ENCODE peak calls at places on chromosome 3, in nine cellular contexts. U is activated naive CD8-positive, alpha-beta T cell treated with anti-CD3 and anti-CD28 coated beads, Interleukin-2, amount 50 U/mL, for 24 hours; T is AG04450; M is astrocyte of the spinal cord; J is Peyer's patch; H is Daoy; V is HTR-8/SVneo; Z is NCI-H2081; B is mesenteric fat pad. O is an unnamed sample.

GRCh38 chr3:23055733-23056376 is 147.3 kb upstream of the UBE2E2 start:
- DNase-seq in U (no peak), J (no peak), Z (no peak), M (peak), T (peak), B (no peak), V (peak), H (peak), O (no peak)

GRCh38 chr3:78918361-78919020 is 849.3 kb downstream of the ROBO1 start:
- DNase-seq in V (no peak), B (no peak), U (no peak), H (peak), Z (no peak), T (no peak), M (no peak), J (no peak), O (peak)

GRCh38 chr3:57917611-57918010 is 90.6 kb upstream of the FLNB start:
- DNase-seq in H (no peak), B (no peak), V (no peak), U (no peak), M (peak), J (no peak), T (no peak), Z (no peak), O (no peak)

GRCh38 chr3:183698760-183699159 is 1.2 kb downstream of the YEATS2 start:
- DNase-seq in U (no peak), J (peak), T (no peak), V (no peak), H (peak), Z (peak), B (no peak), M (peak), O (peak)

GRCh38 chr3:57078366-57079220 is 18.1 kb downstream of the SPATA12 start:
- DNase-seq in B (no peak), T (no peak), Z (no peak), H (peak), J (peak), M (peak), V (peak), U (peak), O (peak)

GRCh38 chr3:107220538-107220937 is 156.7 kb upstream of the CCDC54 start:
- DNase-seq in J (no peak), T (no peak), M (peak), V (no peak), H (no peak), U (no peak), B (no peak), Z (no peak), O (no peak)

GRCh38 chr3:188244395-188244861 is 90.5 kb downstream of the LPP start:
- DNase-seq in J (no peak), T (no peak), H (peak), U (no peak), V (no peak), B (no peak), M (peak), Z (no peak), O (peak)

GRCh38 chr3:129845956-129846355 is 47.6 kb downstream of the TMCC1 start:
- DNase-seq in V (no peak), M (no peak), U (no peak), J (no peak), Z (no peak), B (no peak), H (peak), T (no peak), O (no peak)

GRCh38 chr3:134675726-134676252 is 25.0 kb upstream of the KY start:
- DNase-seq in T (no peak), U (no peak), V (no peak), Z (no peak), J (no peak), M (peak), B (no peak), H (no peak), O (no peak)

GRCh38 chr3:83477563-83477962 is 1481.2 kb upstream of the CADM2 start:
- DNase-seq in M (no peak), V (no peak), U (no peak), B (no peak), T (no peak), J (no peak), H (no peak), Z (no peak), O (no peak)

GRCh38 chr3:197942956-197943556 is 6.9 kb upstream of the RPL35A start:
- DNase-seq in H (peak), T (no peak), Z (peak), M (peak), U (no peak), B (no peak), J (no peak), V (peak), O (peak)

GRCh38 chr3:82715091-82715856 is 953.8 kb upstream of the GBE1 start:
- DNase-seq in J (no peak), U (no peak), M (no peak), B (no peak), V (no peak), T (no peak), H (peak), Z (no peak), O (no peak)

GRCh38 chr3:167520656-167521360 is 47.0 kb upstream of the SERPINI2 start:
- DNase-seq in V (no peak), Z (no peak), H (no peak), T (no peak), M (no peak), U (no peak), J (no peak), B (no peak), O (no peak)

GRCh38 chr3:50525987-50526386 is 22.6 kb upstream of the CACNA2D2 start:
- DNase-seq in V (peak), H (peak), Z (no peak), B (no peak), U (peak), T (no peak), J (no peak), M (peak), O (no peak)

GRCh38 chr3:177037241-177037640 is 160.0 kb downstream of the TBL1XR1 start:
- DNase-seq in B (no peak), Z (no peak), U (peak), H (peak), M (no peak), T (no peak), V (no peak), J (no peak), O (no peak)

GRCh38 chr3:15636028-15636709 is 34.6 kb downstream of the BTD start:
- DNase-seq in T (peak), V (peak), U (peak), M (peak), B (no peak), Z (no peak), J (no peak), H (peak), O (peak)

GRCh38 chr3:105354429-105354828 is 12.3 kb upstream of the ALCAM start:
- DNase-seq in M (no peak), V (peak), H (peak), T (no peak), U (no peak), B (no peak), Z (no peak), J (no peak), O (no peak)

GRCh38 chr3:168047190-168047795 is 48.4 kb downstream of the GOLIM4 start:
- DNase-seq in B (no peak), M (peak), J (no peak), T (peak), V (peak), H (peak), Z (peak), U (no peak), O (peak)

GRCh38 chr3:120432105-120432860 is 18.5 kb downstream of the FSTL1 start:
- DNase-seq in M (peak), T (peak), H (no peak), V (peak), J (no peak), B (no peak), Z (no peak), U (no peak), O (peak)

GRCh38 chr3:108334698-108335097 is 38.4 kb downstream of the HHLA2 start:
- DNase-seq in V (no peak), U (no peak), Z (no peak), J (no peak), B (no peak), T (no peak), H (peak), M (no peak), O (no peak)

GRCh38 chr3:36178018-36178417 is 202.3 kb upstream of the STAC start:
- DNase-seq in T (no peak), Z (no peak), V (no peak), M (no peak), B (no peak), H (no peak), J (no peak), U (no peak), O (no peak)

GRCh38 chr3:133644768-133645167 is 17.0 kb downstream of the TOPBP1 start:
- DNase-seq in B (no peak), U (no peak), Z (no peak), J (no peak), T (peak), V (peak), H (peak), M (peak), O (peak)

GRCh38 chr3:159852821-159853505 is 135.7 kb upstream of the IL12A start:
- DNase-seq in J (no peak), H (peak), T (no peak), V (peak), U (no peak), M (peak), Z (no peak), B (no peak), O (no peak)

GRCh38 chr3:107627962-107628542 is 105.3 kb downstream of the BBX start:
- DNase-seq in T (no peak), H (no peak), M (no peak), Z (no peak), U (no peak), J (no peak), V (no peak), B (no peak), O (peak)

GRCh38 chr3:114213262-114213668 is 24.1 kb downstream of the ZNF80 start:
- DNase-seq in U (no peak), M (peak), T (no peak), V (no peak), B (no peak), H (peak), Z (no peak), J (no peak), O (no peak)

GRCh38 chr3:120162400-120162799 is 68.2 kb upstream of the GSK3B start:
- DNase-seq in M (peak), H (no peak), T (no peak), Z (no peak), J (no peak), U (no peak), B (no peak), V (no peak), O (peak)

GRCh38 chr3:141410861-141411771 is 42.8 kb downstream of the ZBTB38 start:
- DNase-seq in H (peak), V (no peak), M (peak), J (peak), U (peak), B (no peak), Z (no peak), T (no peak), O (peak)

GRCh38 chr3:25603703-25604102 is 61.0 kb downstream of the TOP2B start:
- DNase-seq in V (no peak), M (no peak), B (no peak), U (no peak), H (no peak), Z (no peak), J (no peak), T (no peak), O (no peak)

O was measured in A673.